ENCODE peak calls at places on chromosomes 4 and X, in four cellular contexts. E is AG10803, Z is bronchial epithelial cell, P is foreskin fibroblast. M is an unnamed sample.
A peak's percentile ranks its signal among the peaks of the same experiment; 100 is the strongest.

GRCh38 chrX:134423606-134424005 is 36.4 kb upstream of the HPRT1 start:
- DNase-seq in E (peak; percentile 31), Z (peak; percentile 26), P (peak; percentile 16), M (peak; percentile 2)

GRCh38 chr4:124334119-124334518 is 378.4 kb downstream of the ANKRD50 start:
- DNase-seq in E (peak; percentile 85), Z (peak; percentile 87), P (peak; percentile 81), M (peak; percentile 31)

GRCh38 chr4:139265654-139266053 is 14.4 kb downstream of the MGARP start:
- DNase-seq in E (no peak), Z (no peak), P (no peak), M (no peak)

GRCh38 chr4:74805601-74806000 is 11.3 kb upstream of the BTC start:
- DNase-seq in E (peak; percentile 27), Z (peak; percentile 87), P (peak; percentile 1), M (no peak)

GRCh38 chrX:149996515-149996914 is 58.2 kb upstream of the EOLA2 start:
- DNase-seq in E (no peak), Z (no peak), P (no peak), M (no peak)

GRCh38 chr4:115824630-115825029 is 711.2 kb upstream of the NDST4 start:
- DNase-seq in E (no peak), Z (no peak), P (no peak), M (no peak)

GRCh38 chrX:150506486-150506885 is 61.9 kb upstream of the MTM1 start:
- DNase-seq in E (no peak), Z (no peak), P (no peak), M (no peak)

GRCh38 chrX:72001471-72001870 is 90.8 kb downstream of the NHSL2 start:
- DNase-seq in E (no peak), Z (no peak), P (no peak), M (no peak)

GRCh38 chr4:22162454-22162853 is 213.9 kb upstream of the KCNIP4 start:
- DNase-seq in E (no peak), Z (no peak), P (no peak), M (no peak)

GRCh38 chr4:92600638-92601037 is 296.9 kb downstream of the GRID2 start:
- DNase-seq in E (no peak), Z (no peak), P (no peak), M (no peak)

GRCh38 chr4:183808102-183808466 is 97.0 kb upstream of the STOX2 start:
- DNase-seq in E (no peak), Z (no peak), P (no peak), M (no peak)

GRCh38 chr4:172819353-172819752 is 349.3 kb upstream of the GALNT7 start:
- DNase-seq in E (no peak), Z (peak; percentile 10), P (no peak), M (no peak)

GRCh38 chrX:148567229-148567628 is 66.8 kb downstream of the AFF2 start:
- DNase-seq in E (peak; percentile 65), Z (no peak), P (peak; percentile 7), M (no peak)

GRCh38 chr4:186701273-186701672 is 22.4 kb downstream of the FAT1 start:
- DNase-seq in E (peak; percentile 68), Z (no peak), P (peak; percentile 10), M (no peak)

GRCh38 chr4:105633241-105633640 is 75.2 kb downstream of the INTS12 start:
- DNase-seq in E (no peak), Z (peak; percentile 77), P (no peak), M (no peak)

GRCh38 chr4:94345267-94345666 is 2.6 kb upstream of the HPGDS start:
- DNase-seq in E (no peak), Z (no peak), P (no peak), M (no peak)

GRCh38 chr4:158015241-158015640 is 157.6 kb downstream of the GASK1B start:
- DNase-seq in E (peak; percentile 33), Z (peak; percentile 64), P (peak; percentile 62), M (no peak)

GRCh38 chr4:27176400-27176799 is 315.8 kb downstream of the STIM2 start:
- DNase-seq in E (peak; percentile 39), Z (peak; percentile 42), P (no peak), M (peak; percentile 24)

GRCh38 chrX:140346711-140347110 is 158.2 kb downstream of the SOX3 start:
- DNase-seq in E (peak; percentile 6), Z (peak; percentile 29), P (no peak), M (no peak)

GRCh38 chr4:119020158-119020557 is 115.5 kb upstream of the MYOZ2 start:
- DNase-seq in E (peak; percentile 84), Z (no peak), P (peak; percentile 39), M (no peak)

GRCh38 chr4:173539986-173540385 is 10.0 kb upstream of the HAND2 start:
- DNase-seq in E (no peak), Z (no peak), P (no peak), M (no peak)

GRCh38 chrX:14712096-14712495 is 160.8 kb downstream of the FANCB start:
- DNase-seq in E (no peak), Z (no peak), P (no peak), M (no peak)

GRCh38 chrX:95907081-95907480 is 777.6 kb upstream of the DIAPH2 start:
- DNase-seq in E (no peak), Z (no peak), P (no peak), M (no peak)

GRCh38 chr4:150280975-150281374 is 202.7 kb downstream of the DCLK2 start:
- DNase-seq in E (no peak), Z (no peak), P (no peak), M (no peak)

GRCh38 chr4:105894570-105895323 is 524 bp upstream of the NPNT start:
- DNase-seq in E (peak; percentile 47), Z (peak; percentile 34), P (no peak), M (peak; percentile 23)

DNA sequence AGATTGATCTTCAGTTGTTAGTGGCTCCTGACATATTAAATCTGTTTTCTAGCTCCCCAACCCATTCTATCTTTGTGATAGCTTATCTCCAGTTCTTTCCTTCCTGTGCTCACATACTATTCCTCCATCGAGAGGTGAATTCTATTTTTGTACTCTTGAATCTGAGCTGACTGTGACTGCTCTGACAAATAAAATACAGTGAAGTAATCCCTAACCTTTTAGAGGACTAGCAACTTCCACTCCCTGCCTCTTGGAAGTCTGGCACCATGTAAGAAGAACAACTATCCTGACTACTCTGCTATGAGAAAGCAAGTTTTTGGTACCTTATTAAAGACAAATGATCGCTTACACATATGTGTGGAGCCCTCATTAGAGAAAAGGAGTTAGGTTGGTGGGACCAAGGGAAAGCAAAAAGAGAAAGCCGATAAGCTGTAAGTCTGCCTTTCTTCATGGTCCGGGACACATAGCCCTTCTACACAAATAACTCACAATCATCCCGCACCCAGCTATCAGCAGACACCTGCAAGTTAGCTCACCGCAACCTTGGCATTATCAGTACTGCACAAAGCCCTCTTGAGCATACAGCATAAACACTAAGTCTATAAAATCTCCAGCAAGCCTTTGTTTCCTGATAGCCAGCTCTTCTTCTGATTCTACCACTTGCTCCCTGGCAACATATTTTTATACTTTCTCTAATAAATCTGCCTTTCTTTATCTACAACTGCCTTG is 13.5 kb upstream of the PPM1K start:
- DNase-seq in E (no peak), Z (no peak), P (no peak), M (no peak)
- H3K4me3 ChIP-seq in E (no peak overlapping the region), Z (no peak overlapping the region), P (no peak overlapping the region), M (no peak overlapping the region)

GRCh38 chr4:155667538-155668511 is 1.2 kb downstream of the GUCY1A1 start:
- DNase-seq in E (peak; percentile 20), Z (no peak), P (no peak), M (peak; percentile 77)
- H3K4me3 ChIP-seq in E (peak overlapping the region; percentile 55), Z (peak overlapping the region; percentile 47), P (peak overlapping the region; percentile 47), M (peak overlapping the region; percentile 76)

GRCh38 chr4:55588160-55588559 is 3.9 kb downstream of the PDCL2 start:
- DNase-seq in E (no peak), Z (no peak), P (no peak), M (no peak)

DNA sequence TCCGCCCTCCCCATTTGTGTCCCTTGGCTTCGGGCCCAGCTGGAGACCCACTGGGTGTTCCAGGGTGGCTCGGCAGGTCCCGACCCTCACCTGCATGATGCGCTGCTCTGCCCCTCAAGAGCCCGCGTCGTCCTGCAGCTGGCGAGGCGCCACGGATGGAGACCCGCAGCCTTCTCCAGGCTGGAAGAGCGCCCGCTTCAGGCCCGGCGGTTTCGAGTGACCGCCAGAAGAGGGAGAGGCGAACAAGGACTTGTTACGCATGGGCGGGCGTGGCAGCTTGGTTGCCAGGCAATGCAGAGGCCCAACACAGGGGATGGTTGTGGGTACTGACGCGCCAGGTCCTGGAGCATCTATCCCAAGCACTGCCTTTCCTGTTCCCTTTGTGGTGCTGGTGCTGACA is at the start of gene PDCL2:
- DNase-seq in E (no peak), Z (no peak), P (no peak), M (no peak)
- H3K4me3 ChIP-seq in E (no peak within 1 kb of the TSS), Z (no peak within 1 kb of the TSS), P (no peak within 1 kb of the TSS), M (no peak within 1 kb of the TSS)

GRCh38 chr4:14096406-14096965 is 469.0 kb upstream of the BOD1L1 start:
- DNase-seq in E (peak; percentile 90), Z (no peak), P (peak; percentile 43), M (no peak)
- H3K4me3 ChIP-seq in E (no peak overlapping the region), Z (no peak overlapping the region), P (no peak overlapping the region), M (no peak overlapping the region)

GRCh38 chr4:54657194-54657555 is 582 bp upstream of the KIT start:
- DNase-seq in E (no peak), Z (no peak), P (no peak), M (no peak)
- H3K4me3 ChIP-seq in E (peak overlapping the region; percentile 70), Z (no peak overlapping the region), P (peak overlapping the region; percentile 68), M (no peak overlapping the region)

GRCh38 chr4:108099838-108100237 is 68.9 kb downstream of the LEF1 start:
- DNase-seq in E (no peak), Z (no peak), P (no peak), M (no peak)

GRCh38 chr4:108107116-108107515 is 61.6 kb downstream of the LEF1 start:
- DNase-seq in E (no peak), Z (no peak), P (no peak), M (no peak)

GRCh38 chr4:108106186-108106585 is 62.5 kb downstream of the LEF1 start:
- DNase-seq in E (no peak), Z (no peak), P (no peak), M (no peak)

GRCh38 chr4:108100827-108101226 is 67.9 kb downstream of the LEF1 start:
- DNase-seq in E (no peak), Z (no peak), P (no peak), M (no peak)

DNA sequence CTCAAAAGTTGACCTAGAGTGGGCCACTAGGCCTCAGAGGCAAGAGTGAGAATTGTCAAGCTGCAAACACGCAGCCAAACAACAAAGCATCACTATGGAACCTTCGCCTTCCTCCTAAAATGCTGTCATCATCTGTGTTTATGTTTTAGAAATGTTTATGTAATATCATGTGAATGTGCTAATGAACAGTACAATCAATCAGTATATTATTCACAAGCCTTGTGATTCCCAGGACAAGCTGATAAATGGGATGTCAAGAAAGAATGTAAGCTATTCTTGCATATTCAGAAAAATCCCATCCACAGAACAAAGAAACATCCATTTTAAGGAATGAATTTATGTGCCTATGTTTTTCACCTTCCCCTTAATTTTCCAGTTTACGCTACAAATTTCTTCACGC is 65.6 kb downstream of the LEF1 start:
- DNase-seq in E (no peak), Z (no peak), P (no peak), M (no peak)
- H3K4me3 ChIP-seq in E (no peak overlapping the region), Z (no peak overlapping the region), P (no peak overlapping the region), M (no peak overlapping the region)